ENCODE peak calls at places on chromosomes 3 and 15, in four cellular contexts. One of them, this sample, is unnamed.

GRCh38 chr3:3125977-3126376 is 763 bp upstream of the TRNT1 start:
- DNase-seq in stimulated activated CD4-positive, alpha-beta T cell treated with anti-CD3 and anti-CD28 coated beads, Interleukin-4, amount 100 ng/mL, for 24 hours: no peak
- DNase-seq in stimulated activated CD8-positive, alpha-beta memory T cell treated with anti-CD3 and anti-CD28 coated beads, Interleukin-15, amount 100 ng/mL, for 4 hours: no peak
- DNase-seq in neuronal stem cell: no peak
- DNase-seq in this sample: no peak

GRCh38 chr3:48651763-48652162 is 10.9 kb downstream of the CELSR3 start:
- DNase-seq in stimulated activated CD8-positive, alpha-beta memory T cell treated with anti-CD3 and anti-CD28 coated beads, Interleukin-15, amount 100 ng/mL, for 4 hours: no peak
- DNase-seq in stimulated activated CD4-positive, alpha-beta T cell treated with anti-CD3 and anti-CD28 coated beads, Interleukin-4, amount 100 ng/mL, for 24 hours: no peak
- DNase-seq in neuronal stem cell: no peak
- DNase-seq in this sample: no peak

GRCh38 chr3:147934316-147935188 is 525.4 kb downstream of the ZIC1 start:
- DNase-seq in stimulated activated CD4-positive, alpha-beta T cell treated with anti-CD3 and anti-CD28 coated beads, Interleukin-4, amount 100 ng/mL, for 24 hours: no peak
- DNase-seq in stimulated activated CD8-positive, alpha-beta memory T cell treated with anti-CD3 and anti-CD28 coated beads, Interleukin-15, amount 100 ng/mL, for 4 hours: no peak
- DNase-seq in neuronal stem cell: no peak
- DNase-seq in this sample: no peak

GRCh38 chr3:186940965-186941364 is 10.6 kb downstream of the ST6GAL1 start:
- DNase-seq in stimulated activated CD4-positive, alpha-beta T cell treated with anti-CD3 and anti-CD28 coated beads, Interleukin-4, amount 100 ng/mL, for 24 hours: no peak
- DNase-seq in neuronal stem cell: no peak
- DNase-seq in stimulated activated CD8-positive, alpha-beta memory T cell treated with anti-CD3 and anti-CD28 coated beads, Interleukin-15, amount 100 ng/mL, for 4 hours: no peak
- DNase-seq in this sample: no peak

GRCh38 chr15:78880242-78880533 is 7.5 kb downstream of the MORF4L1 start:
- DNase-seq in stimulated activated CD4-positive, alpha-beta T cell treated with anti-CD3 and anti-CD28 coated beads, Interleukin-4, amount 100 ng/mL, for 24 hours: no peak
- DNase-seq in stimulated activated CD8-positive, alpha-beta memory T cell treated with anti-CD3 and anti-CD28 coated beads, Interleukin-15, amount 100 ng/mL, for 4 hours: no peak
- DNase-seq in neuronal stem cell: no peak
- DNase-seq in this sample: no peak

GRCh38 chr3:73695841-73696240 is 71.1 kb upstream of the PDZRN3 start:
- DNase-seq in stimulated activated CD8-positive, alpha-beta memory T cell treated with anti-CD3 and anti-CD28 coated beads, Interleukin-15, amount 100 ng/mL, for 4 hours: no peak
- DNase-seq in stimulated activated CD4-positive, alpha-beta T cell treated with anti-CD3 and anti-CD28 coated beads, Interleukin-4, amount 100 ng/mL, for 24 hours: no peak
- DNase-seq in neuronal stem cell: no peak
- DNase-seq in this sample: no peak

GRCh38 chr3:10930641-10931040 is 61.9 kb upstream of the SLC6A1 start:
- DNase-seq in neuronal stem cell: no peak
- DNase-seq in stimulated activated CD8-positive, alpha-beta memory T cell treated with anti-CD3 and anti-CD28 coated beads, Interleukin-15, amount 100 ng/mL, for 4 hours: no peak
- DNase-seq in stimulated activated CD4-positive, alpha-beta T cell treated with anti-CD3 and anti-CD28 coated beads, Interleukin-4, amount 100 ng/mL, for 24 hours: no peak
- DNase-seq in this sample: no peak

GRCh38 chr3:59817511-59817910 is 767.7 kb upstream of the CFAP20DC start:
- DNase-seq in neuronal stem cell: no peak
- DNase-seq in stimulated activated CD4-positive, alpha-beta T cell treated with anti-CD3 and anti-CD28 coated beads, Interleukin-4, amount 100 ng/mL, for 24 hours: no peak
- DNase-seq in stimulated activated CD8-positive, alpha-beta memory T cell treated with anti-CD3 and anti-CD28 coated beads, Interleukin-15, amount 100 ng/mL, for 4 hours: no peak
- DNase-seq in this sample: no peak

GRCh38 chr3:142904639-142905441 is 16.0 kb upstream of the PCOLCE2 start:
- DNase-seq in neuronal stem cell: no peak
- DNase-seq in stimulated activated CD4-positive, alpha-beta T cell treated with anti-CD3 and anti-CD28 coated beads, Interleukin-4, amount 100 ng/mL, for 24 hours: no peak
- DNase-seq in stimulated activated CD8-positive, alpha-beta memory T cell treated with anti-CD3 and anti-CD28 coated beads, Interleukin-15, amount 100 ng/mL, for 4 hours: no peak
- DNase-seq in this sample: no peak

GRCh38 chr3:192570757-192571156 is 156.6 kb downstream of the FGF12 start:
- DNase-seq in neuronal stem cell: no peak
- DNase-seq in stimulated activated CD4-positive, alpha-beta T cell treated with anti-CD3 and anti-CD28 coated beads, Interleukin-4, amount 100 ng/mL, for 24 hours: no peak
- DNase-seq in stimulated activated CD8-positive, alpha-beta memory T cell treated with anti-CD3 and anti-CD28 coated beads, Interleukin-15, amount 100 ng/mL, for 4 hours: no peak
- DNase-seq in this sample: no peak

GRCh38 chr15:58987036-58987435 is 427 bp upstream of the RNF111 start:
- DNase-seq in neuronal stem cell: no peak
- DNase-seq in stimulated activated CD8-positive, alpha-beta memory T cell treated with anti-CD3 and anti-CD28 coated beads, Interleukin-15, amount 100 ng/mL, for 4 hours: no peak
- DNase-seq in stimulated activated CD4-positive, alpha-beta T cell treated with anti-CD3 and anti-CD28 coated beads, Interleukin-4, amount 100 ng/mL, for 24 hours: peak
- DNase-seq in this sample: no peak

GRCh38 chr15:101050647-101051290 is 131.6 kb downstream of the LRRK1 start:
- DNase-seq in stimulated activated CD8-positive, alpha-beta memory T cell treated with anti-CD3 and anti-CD28 coated beads, Interleukin-15, amount 100 ng/mL, for 4 hours: no peak
- DNase-seq in stimulated activated CD4-positive, alpha-beta T cell treated with anti-CD3 and anti-CD28 coated beads, Interleukin-4, amount 100 ng/mL, for 24 hours: no peak
- DNase-seq in neuronal stem cell: no peak
- DNase-seq in this sample: no peak

GRCh38 chr15:70770863-70771262 is 7.5 kb upstream of the UACA start:
- DNase-seq in stimulated activated CD8-positive, alpha-beta memory T cell treated with anti-CD3 and anti-CD28 coated beads, Interleukin-15, amount 100 ng/mL, for 4 hours: no peak
- DNase-seq in stimulated activated CD4-positive, alpha-beta T cell treated with anti-CD3 and anti-CD28 coated beads, Interleukin-4, amount 100 ng/mL, for 24 hours: no peak
- DNase-seq in neuronal stem cell: no peak
- DNase-seq in this sample: no peak

GRCh38 chr15:79179108-79179561 is 88.6 kb upstream of the RASGRF1 start:
- DNase-seq in stimulated activated CD4-positive, alpha-beta T cell treated with anti-CD3 and anti-CD28 coated beads, Interleukin-4, amount 100 ng/mL, for 24 hours: no peak
- DNase-seq in stimulated activated CD8-positive, alpha-beta memory T cell treated with anti-CD3 and anti-CD28 coated beads, Interleukin-15, amount 100 ng/mL, for 4 hours: no peak
- DNase-seq in neuronal stem cell: no peak
- DNase-seq in this sample: no peak

GRCh38 chr3:29284578-29284977 is 3.7 kb downstream of the RBMS3 start:
- DNase-seq in neuronal stem cell: no peak
- DNase-seq in stimulated activated CD4-positive, alpha-beta T cell treated with anti-CD3 and anti-CD28 coated beads, Interleukin-4, amount 100 ng/mL, for 24 hours: no peak
- DNase-seq in stimulated activated CD8-positive, alpha-beta memory T cell treated with anti-CD3 and anti-CD28 coated beads, Interleukin-15, amount 100 ng/mL, for 4 hours: no peak
- DNase-seq in this sample: no peak

GRCh38 chr3:124246366-124246765 is 254.4 kb upstream of the ROPN1 start:
- DNase-seq in stimulated activated CD4-positive, alpha-beta T cell treated with anti-CD3 and anti-CD28 coated beads, Interleukin-4, amount 100 ng/mL, for 24 hours: no peak
- DNase-seq in stimulated activated CD8-positive, alpha-beta memory T cell treated with anti-CD3 and anti-CD28 coated beads, Interleukin-15, amount 100 ng/mL, for 4 hours: no peak
- DNase-seq in neuronal stem cell: no peak
- DNase-seq in this sample: no peak

GRCh38 chr3:125137432-125138033 is 75.0 kb downstream of the SLC12A8 start:
- DNase-seq in stimulated activated CD4-positive, alpha-beta T cell treated with anti-CD3 and anti-CD28 coated beads, Interleukin-4, amount 100 ng/mL, for 24 hours: no peak
- DNase-seq in neuronal stem cell: no peak
- DNase-seq in stimulated activated CD8-positive, alpha-beta memory T cell treated with anti-CD3 and anti-CD28 coated beads, Interleukin-15, amount 100 ng/mL, for 4 hours: no peak
- DNase-seq in this sample: no peak

GRCh38 chr3:124117486-124117885 is 125.6 kb upstream of the ROPN1 start:
- DNase-seq in stimulated activated CD4-positive, alpha-beta T cell treated with anti-CD3 and anti-CD28 coated beads, Interleukin-4, amount 100 ng/mL, for 24 hours: no peak
- DNase-seq in neuronal stem cell: no peak
- DNase-seq in stimulated activated CD8-positive, alpha-beta memory T cell treated with anti-CD3 and anti-CD28 coated beads, Interleukin-15, amount 100 ng/mL, for 4 hours: no peak
- DNase-seq in this sample: no peak